ENCODE peak calls at places on chromosomes 16 and 17, in nine cellular contexts. O is body of pancreas; B is cardiac fibroblast; Z is Karpas-422; E is lung; J is OCI-LY7; F is heart left ventricle; X is bronchial epithelial cell; N is CD4-positive, CD25-positive, alpha-beta regulatory T cell. Y is an unnamed sample.

GRCh38 chr16:21101631-21102420 is 48.8 kb downstream of the DNAH3 start:
- DNase-seq in X (no peak), F (no peak), N (peak; percentile 21), O (peak; percentile 12), J (peak; percentile 32), E (no peak), B (peak; percentile 46), Z (peak; percentile 70), Y (no peak)

GRCh38 chr17:17362531-17362930 is 59.4 kb downstream of the NT5M start:
- DNase-seq in Z (no peak), O (no peak), J (no peak), B (no peak), F (peak; percentile 44), X (no peak), N (no peak), E (no peak), Y (no peak)

GRCh38 chr17:66925811-66926500 is 38.6 kb upstream of the CACNG4 start:
- DNase-seq in X (no peak), O (no peak), F (no peak), J (no peak), B (no peak), N (no peak), E (no peak), Z (no peak), Y (no peak)

GRCh38 chr16:82769845-82770244 is 143.1 kb downstream of the CDH13 start:
- DNase-seq in X (no peak), O (no peak), B (no peak), N (no peak), Z (no peak), J (no peak), E (no peak), F (no peak), Y (no peak)

GRCh38 chr16:24580665-24581064 is 41.3 kb downstream of the RBBP6 start:
- DNase-seq in E (no peak), J (no peak), F (no peak), B (peak; percentile 67), N (no peak), Z (no peak), O (no peak), X (peak; percentile 21), Y (no peak)

GRCh38 chr17:45895304-45895968 is 1.1 kb downstream of the MAPT start:
- DNase-seq in O (peak; percentile 20), J (no peak), E (no peak), Z (no peak), B (no peak), X (no peak), N (peak; percentile 29), F (no peak), Y (peak; percentile 41)

GRCh38 chr16:15961060-15961511 is 11.7 kb downstream of the ABCC1 start:
- DNase-seq in Z (no peak), B (no peak), N (peak; percentile 95), O (no peak), X (no peak), E (no peak), J (peak; percentile 30), F (no peak), Y (peak; percentile 97)

GRCh38 chr16:24504467-24505345 is 34.7 kb upstream of the RBBP6 start:
- DNase-seq in E (peak; percentile 50), O (peak; percentile 47), X (peak; percentile 66), N (peak; percentile 78), Z (peak; percentile 86), F (no peak), B (peak; percentile 76), J (peak; percentile 70), Y (peak; percentile 56)

GRCh38 chr16:47780213-47780612 is 319.1 kb downstream of the PHKB start:
- DNase-seq in O (no peak), E (no peak), J (no peak), X (no peak), N (no peak), F (no peak), B (no peak), Z (no peak), Y (no peak)

GRCh38 chr17:66711936-66712335 is 123.0 kb upstream of the CACNG5 start:
- DNase-seq in X (peak; percentile 65), Z (no peak), N (no peak), J (no peak), B (no peak), O (peak; percentile 87), F (no peak), E (peak; percentile 61), Y (peak; percentile 45)

GRCh38 chr16:69397821-69398521 is 12.2 kb upstream of the TERF2 start:
- DNase-seq in N (no peak), X (peak; percentile 77), Z (peak; percentile 51), O (peak; percentile 60), F (no peak), J (peak; percentile 24), E (no peak), B (peak; percentile 88), Y (no peak)

GRCh38 chr17:50636145-50636803 is 1.6 kb downstream of the ABCC3 start:
- DNase-seq in B (no peak), N (no peak), X (no peak), F (no peak), Z (no peak), E (no peak), J (no peak), O (peak; percentile 74), Y (no peak)

GRCh38 chr16:15897834-15898254 is 9.4 kb upstream of the CEP20 start:
- DNase-seq in N (peak; percentile 68), B (no peak), F (no peak), E (no peak), Z (peak; percentile 59), J (peak; percentile 51), O (no peak), X (peak; percentile 77), Y (no peak)

GRCh38 chr16:71440669-71441347 is 1.0 kb downstream of the TLE7 start:
- DNase-seq in J (no peak), N (peak; percentile 7), E (no peak), X (no peak), F (no peak), O (no peak), B (no peak), Z (peak; percentile 67), Y (no peak)

GRCh38 chr16:89565506-89566372 is 5.3 kb downstream of the RPL13 start:
- DNase-seq in Z (peak; percentile 90), J (peak; percentile 75), F (no peak), X (peak; percentile 42), O (peak; percentile 74), E (peak; percentile 72), B (peak; percentile 46), N (peak; percentile 57), Y (no peak)

DNA sequence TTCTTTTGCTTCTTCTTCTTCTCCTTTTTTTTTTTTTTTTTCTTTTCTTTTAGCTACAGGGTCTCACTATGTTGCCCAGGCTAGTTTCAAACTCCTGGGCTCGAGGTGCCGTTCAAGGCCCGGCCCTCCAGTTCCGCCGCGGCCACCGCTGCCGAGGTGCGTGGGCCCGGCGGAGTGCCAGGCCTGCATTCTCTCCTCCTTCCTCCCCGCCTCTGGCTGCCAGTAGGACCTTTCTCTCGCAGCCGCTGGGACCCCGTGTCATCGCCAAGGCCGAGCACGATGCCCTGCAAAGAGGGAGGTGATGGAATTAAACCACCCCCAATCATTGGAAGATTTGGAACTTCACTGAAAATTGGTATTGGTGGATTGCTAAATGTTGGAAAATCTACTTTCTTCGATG is 195.8 kb downstream of the CDRT15L2 start:
- DNase-seq in N (no peak), O (no peak), B (no peak), E (no peak), X (no peak), J (no peak), F (no peak), Z (no peak), Y (no peak)
- H3K4me3 ChIP-seq in N (no peak overlapping the region), O (no peak overlapping the region), B (no peak overlapping the region), E (no peak overlapping the region), X (no peak overlapping the region), J (no peak overlapping the region), F (no peak overlapping the region), Z (no peak overlapping the region), Y (no peak overlapping the region)

DNA sequence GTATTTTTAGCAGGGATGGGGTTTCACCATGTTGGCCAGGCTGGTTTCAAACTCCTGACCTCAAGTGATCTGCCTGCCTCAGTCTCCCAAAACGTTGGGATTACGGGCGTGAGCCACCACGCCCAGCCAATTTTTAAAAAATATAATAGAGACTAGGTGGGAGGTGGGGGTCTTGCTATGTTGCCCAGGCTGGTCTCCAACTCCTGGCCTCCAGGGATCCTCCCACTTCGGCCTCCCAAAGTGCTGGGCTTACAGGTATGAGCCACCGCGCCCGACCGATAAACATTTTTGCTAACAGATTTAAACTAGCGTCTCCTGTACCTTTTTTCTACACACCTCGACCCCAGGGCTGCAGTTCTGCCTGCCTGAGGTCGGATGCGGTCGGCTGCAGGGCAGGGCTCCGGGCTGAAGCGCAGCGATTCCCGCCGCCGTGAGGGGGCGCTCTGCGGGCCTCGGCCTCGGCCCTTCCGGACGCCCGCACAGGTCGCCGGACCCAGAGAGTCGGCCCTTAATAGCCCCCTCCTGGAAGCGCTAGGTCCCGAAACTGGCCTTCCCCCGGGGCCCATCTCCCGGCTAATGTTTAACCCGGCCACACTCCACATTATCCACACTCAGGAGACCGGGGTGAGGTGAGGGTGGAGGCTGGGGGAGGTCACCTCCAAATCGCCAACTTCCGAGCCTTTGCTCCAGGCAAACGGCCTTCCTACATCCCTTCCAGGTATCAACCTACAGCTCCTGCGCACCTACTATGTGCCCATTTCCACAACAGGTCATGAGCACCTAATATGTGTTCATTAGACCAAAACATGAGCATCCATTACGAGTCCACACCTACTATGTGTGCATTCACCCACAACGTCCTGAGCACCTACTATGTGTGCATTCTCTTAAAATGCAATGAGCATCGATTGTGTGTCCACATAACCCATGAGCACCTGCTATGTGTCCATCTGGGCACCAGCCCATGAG is 2.0 kb upstream of the GLIS2 start:
- DNase-seq in O (peak; percentile 90), E (peak; percentile 76), N (peak; percentile 39), B (peak; percentile 57), J (peak; percentile 40), F (no peak), X (no peak), Z (peak; percentile 86), Y (no peak)
- H3K4me3 ChIP-seq in O (no peak overlapping the region), E (no peak overlapping the region), N (no peak overlapping the region), B (no peak overlapping the region), J (no peak overlapping the region), F (no peak overlapping the region), X (no peak overlapping the region), Z (no peak overlapping the region), Y (no peak overlapping the region)

DNA sequence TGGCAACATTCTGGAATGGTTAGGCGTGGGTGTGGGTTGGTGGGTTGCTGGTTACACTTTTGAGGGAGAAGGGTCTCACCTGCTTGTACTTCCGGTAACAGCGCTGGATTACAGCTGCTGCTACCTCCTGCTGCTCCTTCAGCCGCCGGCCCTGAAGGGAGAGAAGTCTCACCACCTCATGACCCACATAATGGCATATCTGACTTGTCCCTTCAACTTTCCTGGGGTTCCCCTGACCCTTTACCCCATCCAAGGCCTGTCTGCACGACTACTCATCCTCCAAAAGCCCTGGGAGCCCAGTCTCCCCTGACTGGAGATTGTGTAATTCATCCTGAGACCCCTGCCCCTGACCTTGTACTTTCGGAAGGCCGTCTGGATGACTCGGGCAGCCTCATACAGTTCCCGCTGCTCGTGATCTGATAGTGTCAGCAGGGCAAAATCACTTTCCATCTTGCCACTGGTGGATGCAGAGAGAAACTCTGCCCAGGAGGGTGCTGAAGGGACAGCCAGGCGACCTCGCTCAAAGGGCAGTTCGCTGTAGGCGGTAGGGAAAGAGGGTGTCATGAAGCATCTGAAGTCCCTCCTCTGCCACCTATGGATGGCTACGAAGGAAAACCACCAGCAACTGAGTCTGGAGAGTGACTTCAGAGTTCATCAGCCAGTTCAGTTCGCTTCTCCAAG is 2.1 kb upstream of the SPAG7 start:
- DNase-seq in E (no peak), F (no peak), B (no peak), X (no peak), Z (no peak), O (no peak), J (no peak), N (no peak), Y (no peak)
- H3K4me3 ChIP-seq in E (no peak overlapping the region), F (peak overlapping the region; percentile 67), B (peak overlapping the region; percentile 68), X (no peak overlapping the region), Z (no peak overlapping the region), O (no peak overlapping the region), J (no peak overlapping the region), N (peak overlapping the region; percentile 44), Y (no peak overlapping the region)

GRCh38 chr17:38701504-38702165 is 3.4 kb upstream of the MLLT6 start:
- DNase-seq in J (peak; percentile 69), Z (peak; percentile 79), F (no peak), N (no peak), O (peak; percentile 43), B (peak; percentile 26), X (peak; percentile 51), E (no peak), Y (no peak)
- H3K4me3 ChIP-seq in J (peak overlapping the region; percentile 81), Z (peak overlapping the region; percentile 92), F (peak overlapping the region; percentile 88), N (peak overlapping the region; percentile 69), O (peak overlapping the region; percentile 35), B (peak overlapping the region; percentile 60), X (peak overlapping the region; percentile 62), E (peak overlapping the region; percentile 65), Y (peak overlapping the region; percentile 95)

Y was measured in Jurkat, Clone E6-1.